ENCODE peak calls at places on chromosomes 16 and 17, in eight cellular contexts. A, X, W, G, J, T, L and K are unnamed samples.

GRCh38 chr16:30997887-30998711 is 12.3 kb downstream of the STX1B start:
- DNase-seq in W (no peak), L (no peak), T (no peak), X (peak), G (no peak), J (peak), A (peak), K (no peak)

GRCh38 chr16:4654946-4655590 is 30.4 kb downstream of the MGRN1 start:
- DNase-seq in G (no peak), T (no peak), X (no peak), L (no peak), A (no peak), W (no peak), J (no peak), K (no peak)

GRCh38 chr17:37752482-37752881 is 7.6 kb upstream of the HNF1B start:
- DNase-seq in J (peak), T (no peak), X (peak), G (no peak), L (no peak), W (no peak), A (no peak), K (no peak)

GRCh38 chr17:21475555-21475954 is 99.4 kb downstream of the KCNJ12 start:
- DNase-seq in J (no peak), A (no peak), X (no peak), L (no peak), G (no peak), T (no peak), W (no peak), K (no peak)

GRCh38 chr16:27238591-27238990 is 30.0 kb downstream of the NSMCE1 start:
- DNase-seq in T (no peak), A (no peak), X (no peak), J (no peak), L (no peak), G (no peak), W (no peak), K (no peak)

GRCh38 chr17:57285681-57286080 is 29.4 kb downstream of the MSI2 start:
- DNase-seq in G (no peak), T (no peak), L (no peak), W (no peak), X (no peak), A (no peak), J (no peak), K (no peak)

GRCh38 chr16:27315333-27316037 is 1.7 kb downstream of the IL4R start:
- DNase-seq in T (peak), X (peak), W (peak), G (peak), A (peak), L (no peak), J (no peak), K (no peak)

GRCh38 chr17:72142614-72143013 is 21.8 kb downstream of the SOX9 start:
- DNase-seq in L (no peak), W (no peak), X (no peak), G (no peak), A (no peak), T (no peak), J (no peak), K (no peak)

GRCh38 chr17:47208744-47209488 is at the start of gene MYL4:
- DNase-seq in J (no peak), G (no peak), W (no peak), A (no peak), X (no peak), T (no peak), L (no peak), K (no peak)

GRCh38 chr17:77306048-77306789 is 165.4 kb downstream of the SEC14L1 start:
- DNase-seq in T (no peak), L (no peak), G (no peak), A (no peak), J (no peak), W (no peak), X (no peak), K (no peak)

GRCh38 chr16:68022278-68022727 is 729 bp downstream of the DDX28 start:
- DNase-seq in A (no peak), J (no peak), G (no peak), X (no peak), T (no peak), W (no peak), L (peak), K (peak)

GRCh38 chr17:4998027-4998665 is 396 bp downstream of the KIF1C start:
- DNase-seq in A (peak), W (no peak), J (no peak), L (no peak), G (peak), X (peak), T (peak), K (peak)

GRCh38 chr16:46927273-46927672 is 43.1 kb downstream of the GPT2 start:
- DNase-seq in G (peak), L (no peak), X (no peak), T (no peak), J (no peak), A (no peak), W (no peak), K (peak)

GRCh38 chr16:13067648-13068047 is 166.2 kb downstream of the SHISA9 start:
- DNase-seq in W (no peak), T (no peak), X (no peak), A (no peak), J (no peak), L (no peak), G (no peak), K (no peak)

GRCh38 chr17:48618366-48618896 is 3.3 kb upstream of the HOXB8 start:
- DNase-seq in W (peak), J (no peak), G (peak), X (peak), A (peak), L (peak), T (peak), K (peak)

GRCh38 chr16:12781777-12782176 is 21.9 kb downstream of the CPPED1 start:
- DNase-seq in W (no peak), T (peak), A (no peak), L (no peak), J (no peak), G (no peak), X (no peak), K (no peak)

GRCh38 chr17:55420067-55420775 is 1.4 kb downstream of the MMD start:
- DNase-seq in G (no peak), A (no peak), J (no peak), W (peak), T (peak), L (no peak), X (no peak), K (no peak)

GRCh38 chr16:19607610-19608280 is 52.2 kb downstream of the VPS35L start:
- DNase-seq in G (no peak), L (no peak), X (no peak), W (no peak), T (no peak), A (peak), J (peak), K (no peak)

GRCh38 chr17:81712468-81713003 is 452 bp downstream of the SLC25A10 start:
- DNase-seq in G (peak), X (peak), A (no peak), J (no peak), L (peak), W (no peak), T (peak), K (no peak)

GRCh38 chr17:81711814-81712467 is at the start of gene SLC25A10:
- DNase-seq in J (peak), A (peak), X (peak), T (peak), L (peak), W (peak), G (peak), K (peak)

GRCh38 chr17:81713004-81713555 is 996 bp downstream of the SLC25A10 start:
- DNase-seq in J (no peak), G (no peak), X (no peak), W (no peak), A (no peak), L (no peak), T (no peak), K (no peak)

GRCh38 chr17:81708739-81709185 is 3.3 kb upstream of the SLC25A10 start:
- DNase-seq in X (no peak), W (no peak), A (no peak), L (no peak), G (peak), J (no peak), T (no peak), K (no peak)

GRCh38 chr17:81710514-81711308 is 1.4 kb upstream of the SLC25A10 start:
- DNase-seq in G (peak), W (no peak), A (peak), T (peak), J (no peak), X (no peak), L (no peak), K (no peak)
- TF ChIP-seq CTCF in G (no peak), W (no peak), A (no peak), T (no peak), J (no peak), X (no peak), L (no peak), K (no peak)

GRCh38 chr16:89377446-89377838 is 112.9 kb downstream of the ANKRD11 start:
- DNase-seq in W (peak), X (no peak), J (no peak), G (no peak), L (no peak), A (no peak), T (no peak), K (no peak)

GRCh38 chr16:89380681-89381080 is 109.7 kb downstream of the ANKRD11 start:
- DNase-seq in G (no peak), T (no peak), X (no peak), W (no peak), L (no peak), A (no peak), J (no peak), K (no peak)

GRCh38 chr16:89376812-89377445 is 113.4 kb downstream of the ANKRD11 start:
- DNase-seq in J (no peak), W (no peak), L (no peak), T (no peak), X (no peak), A (no peak), G (no peak), K (no peak)

GRCh38 chr16:89381788-89382187 is 108.6 kb downstream of the ANKRD11 start:
- DNase-seq in W (no peak), J (no peak), X (no peak), L (no peak), G (no peak), T (no peak), A (no peak), K (no peak)

DNA sequence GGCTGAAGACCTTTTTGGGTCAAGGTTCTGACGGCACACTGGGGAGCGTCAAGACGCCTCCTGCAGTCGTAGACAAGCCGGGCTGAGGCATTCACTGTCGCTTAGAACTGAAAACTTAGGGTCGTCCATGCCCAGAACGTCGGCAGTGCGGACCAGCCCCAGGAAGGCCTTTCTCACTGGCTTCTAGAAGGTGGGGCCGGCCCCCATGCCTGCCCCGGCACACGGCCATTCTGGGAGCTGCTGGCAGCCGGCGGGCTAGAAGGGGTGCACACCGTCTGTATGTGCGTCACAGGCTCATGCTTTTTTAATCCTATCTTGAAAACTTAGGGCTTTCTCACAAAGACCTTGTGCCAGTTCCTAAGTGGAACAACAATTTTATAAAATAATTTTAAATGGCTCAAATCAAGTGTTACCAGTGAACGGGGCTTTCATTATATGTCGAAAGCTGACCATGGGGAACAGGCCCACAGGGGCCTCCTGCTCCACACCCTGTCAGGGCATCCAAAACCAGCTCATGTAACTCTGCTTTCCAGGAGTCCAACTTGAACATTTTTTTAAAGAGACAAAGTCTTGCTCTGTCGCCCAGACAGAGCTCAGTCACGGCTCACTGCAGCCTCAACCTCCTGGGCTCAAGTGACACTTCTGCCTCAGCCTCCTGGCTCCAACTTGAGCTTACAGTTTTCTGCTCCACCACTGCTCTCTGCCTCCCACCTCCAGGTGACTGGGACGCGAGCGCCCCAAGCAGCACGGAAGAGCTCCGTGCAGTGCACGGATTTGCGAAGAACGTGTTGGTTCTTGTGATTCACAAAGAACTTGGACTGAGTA is 111.2 kb downstream of the ANKRD11 start:
- DNase-seq in A (no peak), W (no peak), J (no peak), L (no peak), G (no peak), X (no peak), T (no peak), K (no peak)
- TF ChIP-seq CTCF in A (no peak), W (no peak), J (peak), L (no peak), G (no peak), X (no peak), T (no peak), K (peak)

GRCh38 chr16:21685034-21685455 is 21.3 kb downstream of the OTOA start:
- DNase-seq in J (no peak), G (no peak), A (no peak), X (no peak), W (no peak), L (peak), T (no peak), K (no peak)

GRCh38 chr16:21683184-21683583 is 19.4 kb downstream of the OTOA start:
- DNase-seq in G (no peak), L (no peak), J (no peak), W (no peak), T (no peak), X (no peak), A (no peak), K (no peak)

GRCh38 chr16:21689107-21689506 is 25.3 kb downstream of the OTOA start:
- DNase-seq in J (no peak), A (no peak), G (no peak), W (no peak), T (no peak), X (no peak), L (no peak), K (no peak)

DNA sequence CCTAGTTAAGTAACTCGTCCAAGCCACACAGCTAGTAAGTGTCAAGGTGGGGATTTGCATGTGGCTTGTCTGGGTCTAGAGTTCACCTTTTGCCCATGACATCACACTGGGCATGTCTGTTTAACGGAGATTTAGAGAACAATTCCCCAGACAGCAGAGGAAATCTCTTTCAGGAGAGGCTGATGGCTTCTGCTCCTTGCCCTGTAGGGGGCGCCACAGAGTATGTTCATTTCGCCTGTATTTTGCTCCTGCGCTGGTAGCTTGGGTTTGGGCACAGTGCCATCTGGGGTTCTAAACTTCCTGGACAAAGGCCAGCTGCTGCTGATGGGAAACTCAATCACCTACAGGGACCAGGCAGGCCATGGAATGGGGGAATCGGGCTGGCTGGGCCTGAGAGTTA is 20.4 kb downstream of the OTOA start:
- DNase-seq in W (peak), X (no peak), T (peak), A (no peak), G (no peak), L (peak), J (no peak), K (no peak)
- TF ChIP-seq CTCF in W (peak), X (peak), T (peak), A (peak), G (no peak), L (peak), J (peak), K (no peak)

GRCh38 chr16:2512920-2513404 is 790 bp upstream of the ATP6V0C start:
- DNase-seq in X (no peak), J (no peak), T (peak), A (no peak), L (no peak), G (no peak), W (peak), K (no peak)
- TF ChIP-seq CTCF in X (no peak), J (peak), T (no peak), A (no peak), L (no peak), G (peak), W (peak), K (no peak)

GRCh38 chr17:17972126-17972951 is at the start of the genes DRC3 and TOM1L2:
- DNase-seq in A (peak), G (peak), X (peak), L (peak), T (peak), W (peak), J (peak), K (peak)
- TF ChIP-seq CTCF in A (no peak), G (peak), X (no peak), L (peak), T (no peak), W (no peak), J (no peak), K (peak)

DNA sequence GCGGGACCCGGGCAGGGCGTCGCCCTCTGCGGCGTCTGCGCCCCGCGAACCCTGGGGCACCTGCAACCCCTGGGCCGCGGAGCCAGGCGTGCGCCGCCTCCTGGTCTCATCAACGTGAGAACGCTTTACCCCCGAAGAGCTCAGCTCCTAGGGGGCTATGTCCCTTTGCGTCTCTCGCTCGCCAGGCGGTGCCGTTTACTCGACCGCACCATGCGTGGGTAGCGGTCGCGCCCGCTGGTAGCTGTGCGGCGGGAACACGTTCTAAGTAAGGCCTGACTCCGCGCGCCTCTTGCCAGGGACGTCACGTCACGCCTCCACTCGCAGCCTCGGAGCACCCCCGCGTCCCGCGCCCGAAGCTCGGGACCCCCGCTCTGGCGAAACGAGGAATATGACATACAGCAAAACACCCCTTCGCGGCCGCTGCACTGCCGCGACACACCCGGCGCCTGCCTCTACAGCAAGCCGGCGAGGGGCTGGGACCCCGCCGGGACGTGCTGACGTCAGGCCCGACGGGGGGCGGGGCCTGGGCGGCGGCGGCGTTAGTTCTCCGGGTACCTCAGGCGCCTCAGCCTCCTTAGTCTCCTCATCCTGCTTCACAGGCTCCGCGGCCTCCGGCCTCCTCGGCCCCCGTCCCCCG is at the start of gene RAB11FIP3:
- DNase-seq in G (peak), W (peak), X (peak), L (peak), A (peak), T (peak), J (no peak), K (peak)
- TF ChIP-seq CTCF in G (peak), W (peak), X (peak), L (no peak), A (no peak), T (no peak), J (peak), K (no peak)

GRCh38 chr16:75621170-75621477 is 2.0 kb downstream of the ADAT1 start:
- DNase-seq in X (peak), T (no peak), W (no peak), A (peak), G (no peak), J (peak), L (no peak), K (no peak)
- TF ChIP-seq CTCF in X (peak), T (peak), W (peak), A (peak), G (peak), J (peak), L (no peak), K (no peak)